ENCODE peak calls at places on chromosomes 5 and 9, in seven cellular contexts. One of them, this sample, is unnamed.

GRCh38 chr5:53303105-53303504 is 177.3 kb upstream of the FST start:
- DNase-seq in GM23338: no peak
- DNase-seq in GM23248: peak
- DNase-seq in H1: no peak
- DNase-seq in astrocyte: peak
- DNase-seq in IMR-90: peak
- DNase-seq in OCI-LY7: no peak
- DNase-seq in this sample: peak

GRCh38 chr9:84556556-84556955 is 113.0 kb upstream of the NTRK2 start:
- DNase-seq in astrocyte: no peak
- DNase-seq in IMR-90: no peak
- DNase-seq in OCI-LY7: no peak
- DNase-seq in H1: no peak
- DNase-seq in GM23338: no peak
- DNase-seq in GM23248: no peak
- DNase-seq in this sample: no peak

GRCh38 chr9:123399803-123400378 is 43.9 kb downstream of the CRB2 start:
- DNase-seq in GM23248: peak
- DNase-seq in IMR-90: no peak
- DNase-seq in H1: no peak
- DNase-seq in astrocyte: no peak
- DNase-seq in GM23338: peak
- DNase-seq in OCI-LY7: peak
- DNase-seq in this sample: no peak

GRCh38 chr5:173884402-173885053 is 3.6 kb upstream of the CPEB4 start:
- DNase-seq in astrocyte: no peak
- DNase-seq in GM23338: no peak
- DNase-seq in IMR-90: no peak
- DNase-seq in OCI-LY7: peak
- DNase-seq in GM23248: no peak
- DNase-seq in H1: no peak
- DNase-seq in this sample: no peak

GRCh38 chr5:120682851-120683250 is 218.8 kb downstream of the PRR16 start:
- DNase-seq in GM23248: peak
- DNase-seq in H1: no peak
- DNase-seq in OCI-LY7: no peak
- DNase-seq in IMR-90: peak
- DNase-seq in astrocyte: peak
- DNase-seq in GM23338: no peak
- DNase-seq in this sample: peak

GRCh38 chr5:3394877-3395599 is 200.6 kb upstream of the IRX1 start:
- DNase-seq in GM23338: no peak
- DNase-seq in astrocyte: no peak
- DNase-seq in OCI-LY7: no peak
- DNase-seq in GM23248: no peak
- DNase-seq in H1: no peak
- DNase-seq in IMR-90: no peak
- DNase-seq in this sample: no peak

GRCh38 chr9:95131023-95131943 is 186.2 kb downstream of the FANCC start:
- DNase-seq in astrocyte: peak
- DNase-seq in GM23338: peak
- DNase-seq in OCI-LY7: peak
- DNase-seq in H1: no peak
- DNase-seq in IMR-90: peak
- DNase-seq in GM23248: peak
- DNase-seq in this sample: peak

GRCh38 chr9:122347348-122348287 is 23.2 kb upstream of the PTGS1 start:
- DNase-seq in GM23248: peak
- DNase-seq in GM23338: peak
- DNase-seq in astrocyte: no peak
- DNase-seq in OCI-LY7: no peak
- DNase-seq in H1: no peak
- DNase-seq in IMR-90: no peak
- DNase-seq in this sample: no peak

GRCh38 chr9:109171926-109172325 is 4.9 kb upstream of the FRRS1L start:
- DNase-seq in H1: no peak
- DNase-seq in GM23248: peak
- DNase-seq in OCI-LY7: no peak
- DNase-seq in GM23338: no peak
- DNase-seq in astrocyte: peak
- DNase-seq in IMR-90: peak
- DNase-seq in this sample: peak

GRCh38 chr5:145971108-145971507 is 34.7 kb downstream of the SH3RF2 start:
- DNase-seq in OCI-LY7: no peak
- DNase-seq in GM23248: no peak
- DNase-seq in astrocyte: no peak
- DNase-seq in H1: no peak
- DNase-seq in GM23338: no peak
- DNase-seq in IMR-90: no peak
- DNase-seq in this sample: no peak

GRCh38 chr9:7094052-7094451 is 336.3 kb downstream of the KDM4C start:
- DNase-seq in GM23338: peak
- DNase-seq in H1: no peak
- DNase-seq in astrocyte: no peak
- DNase-seq in OCI-LY7: no peak
- DNase-seq in IMR-90: peak
- DNase-seq in GM23248: peak
- DNase-seq in this sample: no peak

GRCh38 chr9:95406114-95406513 is 88.6 kb upstream of the FANCC start:
- DNase-seq in GM23338: no peak
- DNase-seq in astrocyte: no peak
- DNase-seq in OCI-LY7: no peak
- DNase-seq in GM23248: peak
- DNase-seq in H1: no peak
- DNase-seq in IMR-90: peak
- DNase-seq in this sample: no peak

GRCh38 chr9:33168941-33169544 is 1.9 kb upstream of the B4GALT1 start:
- DNase-seq in H1: no peak
- DNase-seq in GM23338: no peak
- DNase-seq in OCI-LY7: no peak
- DNase-seq in GM23248: no peak
- DNase-seq in IMR-90: no peak
- DNase-seq in astrocyte: no peak
- DNase-seq in this sample: no peak

GRCh38 chr9:33165263-33166151 is 1.6 kb downstream of the B4GALT1 start:
- DNase-seq in astrocyte: peak
- DNase-seq in H1: no peak
- DNase-seq in GM23338: no peak
- DNase-seq in GM23248: peak
- DNase-seq in OCI-LY7: peak
- DNase-seq in IMR-90: peak
- DNase-seq in this sample: peak

GRCh38 chr9:33166263-33167083 is 663 bp downstream of the B4GALT1 start:
- DNase-seq in GM23248: peak
- DNase-seq in H1: no peak
- DNase-seq in GM23338: peak
- DNase-seq in astrocyte: no peak
- DNase-seq in IMR-90: no peak
- DNase-seq in OCI-LY7: peak
- DNase-seq in this sample: peak

GRCh38 chr9:33167949-33168535 is 906 bp upstream of the B4GALT1 start:
- DNase-seq in GM23248: peak
- DNase-seq in H1: no peak
- DNase-seq in astrocyte: no peak
- DNase-seq in IMR-90: no peak
- DNase-seq in GM23338: no peak
- DNase-seq in OCI-LY7: peak
- DNase-seq in this sample: no peak

GRCh38 chr9:33167084-33167948 is at the start of gene B4GALT1:
- DNase-seq in OCI-LY7: peak
- DNase-seq in GM23338: peak
- DNase-seq in GM23248: peak
- DNase-seq in H1: peak
- DNase-seq in astrocyte: peak
- DNase-seq in IMR-90: peak
- DNase-seq in this sample: peak
- H2AFZ ChIP-seq in OCI-LY7: peak
- H2AFZ ChIP-seq in GM23338: peak
- H2AFZ ChIP-seq in GM23248: peak
- H2AFZ ChIP-seq in H1: peak
- H2AFZ ChIP-seq in astrocyte: peak
- H2AFZ ChIP-seq in IMR-90: peak
- H2AFZ ChIP-seq in this sample: peak

DNA sequence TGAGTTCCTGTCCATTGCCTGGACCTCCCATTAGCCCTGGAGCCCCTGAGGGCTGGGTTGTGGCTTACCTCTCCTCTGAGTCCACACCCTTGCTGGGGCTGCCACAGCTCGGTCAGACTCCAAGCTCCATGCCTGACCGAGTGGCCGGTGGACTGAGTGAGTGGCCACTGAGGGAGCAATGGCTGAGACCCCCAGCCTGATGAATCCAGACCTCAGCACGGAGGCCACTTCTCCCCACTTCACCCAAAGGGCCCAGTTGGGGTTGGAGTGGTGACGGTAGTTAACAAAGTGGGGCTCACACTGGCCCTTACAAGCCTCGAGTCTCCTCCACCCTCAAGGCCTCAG is 28.8 kb downstream of the PDGFRB start:
- DNase-seq in GM23248: no peak
- DNase-seq in astrocyte: no peak
- DNase-seq in GM23338: no peak
- DNase-seq in OCI-LY7: no peak
- DNase-seq in H1: no peak
- DNase-seq in IMR-90: no peak
- DNase-seq in this sample: no peak
- H2AFZ ChIP-seq in GM23248: no peak
- H2AFZ ChIP-seq in astrocyte: no peak
- H2AFZ ChIP-seq in GM23338: no peak
- H2AFZ ChIP-seq in OCI-LY7: no peak
- H2AFZ ChIP-seq in H1: no peak
- H2AFZ ChIP-seq in IMR-90: no peak
- H2AFZ ChIP-seq in this sample: no peak

GRCh38 chr9:19184144-19184917 is 46.2 kb upstream of the DENND4C start:
- DNase-seq in GM23248: peak
- DNase-seq in IMR-90: peak
- DNase-seq in astrocyte: peak
- DNase-seq in GM23338: peak
- DNase-seq in H1: no peak
- DNase-seq in OCI-LY7: peak
- DNase-seq in this sample: peak

GRCh38 chr9:19186240-19186639 is 44.3 kb upstream of the DENND4C start:
- DNase-seq in H1: no peak
- DNase-seq in IMR-90: no peak
- DNase-seq in OCI-LY7: no peak
- DNase-seq in astrocyte: no peak
- DNase-seq in GM23338: no peak
- DNase-seq in GM23248: peak
- DNase-seq in this sample: no peak

GRCh38 chr9:19185191-19185590 is 45.3 kb upstream of the DENND4C start:
- DNase-seq in H1: no peak
- DNase-seq in IMR-90: no peak
- DNase-seq in OCI-LY7: no peak
- DNase-seq in GM23338: no peak
- DNase-seq in astrocyte: no peak
- DNase-seq in GM23248: no peak
- DNase-seq in this sample: no peak

GRCh38 chr9:19181556-19181955 is 48.9 kb upstream of the DENND4C start:
- DNase-seq in GM23338: no peak
- DNase-seq in GM23248: no peak
- DNase-seq in astrocyte: no peak
- DNase-seq in H1: no peak
- DNase-seq in IMR-90: no peak
- DNase-seq in OCI-LY7: no peak
- DNase-seq in this sample: no peak

DNA sequence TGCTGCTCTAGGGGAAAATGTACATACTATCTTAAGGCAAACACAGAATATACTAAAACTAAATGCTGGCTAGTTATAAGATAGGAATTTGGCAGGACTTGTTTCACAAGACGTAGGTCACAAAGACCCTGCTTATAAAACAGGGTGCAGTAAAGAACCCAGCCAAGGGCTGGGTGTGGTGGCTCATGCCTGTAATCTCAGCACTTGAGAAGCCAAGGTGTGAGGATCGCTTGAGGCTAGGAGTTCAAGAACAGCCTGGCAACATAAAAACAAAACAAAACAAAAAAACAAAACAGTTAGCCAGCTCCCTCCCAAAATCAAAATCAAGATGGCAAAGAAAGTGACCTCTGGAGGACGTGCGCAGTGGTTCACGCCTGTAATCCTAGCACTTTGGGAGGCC is 49.5 kb upstream of the DENND4C start:
- DNase-seq in GM23248: no peak
- DNase-seq in astrocyte: no peak
- DNase-seq in OCI-LY7: no peak
- DNase-seq in GM23338: no peak
- DNase-seq in IMR-90: no peak
- DNase-seq in H1: no peak
- DNase-seq in this sample: no peak
- H2AFZ ChIP-seq in GM23248: peak
- H2AFZ ChIP-seq in astrocyte: no peak
- H2AFZ ChIP-seq in OCI-LY7: no peak
- H2AFZ ChIP-seq in GM23338: no peak
- H2AFZ ChIP-seq in IMR-90: no peak
- H2AFZ ChIP-seq in H1: no peak
- H2AFZ ChIP-seq in this sample: no peak

DNA sequence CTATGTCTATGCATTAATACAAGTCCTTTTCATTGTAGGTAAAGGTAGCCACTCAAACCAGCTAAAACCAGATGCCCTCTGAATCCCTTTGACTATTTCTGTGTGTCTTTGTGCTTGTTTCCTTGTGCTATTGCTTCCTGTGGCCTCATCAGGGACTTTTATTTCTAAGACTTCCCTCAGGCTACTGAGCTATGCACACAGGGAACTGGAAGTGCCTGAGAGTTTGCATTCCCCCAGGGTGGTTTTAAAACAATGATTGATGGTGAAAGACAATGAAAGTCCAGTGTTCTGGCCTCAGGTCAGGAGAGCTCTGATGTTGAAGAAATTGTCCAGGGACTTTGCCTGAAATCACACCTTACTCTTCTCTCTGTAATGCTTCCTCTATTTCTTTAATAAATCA is 158.0 kb upstream of the NREP start:
- DNase-seq in H1: no peak
- DNase-seq in IMR-90: no peak
- DNase-seq in GM23338: peak
- DNase-seq in GM23248: no peak
- DNase-seq in OCI-LY7: no peak
- DNase-seq in astrocyte: no peak
- DNase-seq in this sample: no peak
- H2AFZ ChIP-seq in H1: peak
- H2AFZ ChIP-seq in IMR-90: no peak
- H2AFZ ChIP-seq in GM23338: no peak
- H2AFZ ChIP-seq in GM23248: no peak
- H2AFZ ChIP-seq in OCI-LY7: no peak
- H2AFZ ChIP-seq in astrocyte: no peak
- H2AFZ ChIP-seq in this sample: no peak

This sample was measured in fibroblast of lung.